ENCODE peak calls at places on chromosomes 4 and X, in eight cellular contexts. H is midbrain; W is natural killer cell treated with Interleukin-12 subunit alpha and Interleukin-12 subunit beta and Interleukin-15 and Interleukin-18, amount 100 ng/mL, for 72 hours; P is dorsolateral prefrontal cortex; D is sigmoid colon; J is RWPE1; C is lower lobe of right lung; N is NCI-H1092. S is an unnamed sample.

GRCh38 chrX:21926527-21927278 is 13.8 kb upstream of the SMS start:
- DNase-seq in H (no peak), W (no peak), P (no peak), D (no peak), J (peak), C (no peak), N (no peak), S (no peak)

GRCh38 chr4:83205760-83206159 is 78.8 kb downstream of the COQ2 start:
- DNase-seq in H (no peak), W (no peak), P (no peak), D (no peak), J (no peak), C (no peak), N (no peak), S (no peak)

GRCh38 chrX:18620349-18620748 is 51.6 kb downstream of the RS1 start:
- DNase-seq in H (no peak), W (no peak), P (no peak), D (no peak), J (no peak), C (no peak), N (no peak), S (no peak)

GRCh38 chr4:121594796-121595526 is 101.8 kb downstream of the ANXA5 start:
- DNase-seq in H (no peak), W (no peak), P (no peak), D (peak), J (no peak), C (no peak), N (no peak), S (no peak)

GRCh38 chrX:133880032-133880443 is 105.4 kb downstream of the GPC3 start:
- DNase-seq in H (no peak), W (no peak), P (no peak), D (no peak), J (no peak), C (no peak), N (no peak), S (no peak)

GRCh38 chr4:138645289-138645688 is 370.3 kb upstream of the NOCT start:
- DNase-seq in H (no peak), W (no peak), P (no peak), D (no peak), J (no peak), C (no peak), N (no peak), S (no peak)

GRCh38 chr4:133148690-133149363 is at the start of gene PCDH10:
- DNase-seq in H (peak), W (no peak), P (peak), D (peak), J (peak), C (peak), N (peak), S (peak)

GRCh38 chr4:37978509-37978908 is 18.3 kb downstream of the PTTG2 start:
- DNase-seq in H (no peak), W (no peak), P (no peak), D (no peak), J (no peak), C (no peak), N (no peak), S (no peak)